ENCODE peak calls at places on chromosomes 6 and 20, in four cellular contexts. J is osteocyte; R is stimulated activated naive B cell treated with anti-CD40 and anti-IgM and Interleukin-4, amounts not matched to agents 10 μg/mL and 1 μg/mL and 100 μg/mL, for 72 hours; A is GM12891. D is an unnamed sample.

GRCh38 chr6:147285087-147285855 is 81.1 kb downstream of the STXBP5 start:
- DNase-seq in R (no peak), A (peak; percentile 3), J (no peak), D (peak; percentile 48)

GRCh38 chr6:79170915-79171314 is 63.6 kb downstream of the HMGN3 start:
- DNase-seq in R (no peak), A (no peak), J (no peak), D (peak; percentile 14)

GRCh38 chr20:56552911-56553629 is 20.0 kb downstream of the FAM209B start:
- DNase-seq in A (no peak), J (no peak), R (peak; percentile 10), D (no peak)

GRCh38 chr6:107625264-107625663 is 135.3 kb downstream of the SOBP start:
- DNase-seq in R (no peak), A (no peak), J (no peak), D (no peak)

GRCh38 chr6:154797857-154798256 is 64.6 kb downstream of the SCAF8 start:
- DNase-seq in R (no peak), J (no peak), A (no peak), D (no peak)

GRCh38 chr6:30759575-30760239 is 15.4 kb upstream of the IER3 start:
- DNase-seq in A (no peak), R (no peak), J (no peak), D (no peak)

GRCh38 chr6:135576055-135576454 is 78.5 kb upstream of the AHI1 start:
- DNase-seq in R (no peak), J (no peak), A (no peak), D (no peak)

GRCh38 chr6:111423055-111423633 is 59.9 kb downstream of the REV3L start:
- DNase-seq in A (no peak), J (no peak), R (no peak), D (no peak)

GRCh38 chr20:20340443-20340842 is 27.5 kb upstream of the INSM1 start:
- DNase-seq in R (no peak), J (no peak), A (no peak), D (no peak)

GRCh38 chr6:125747589-125748533 is 1.6 kb upstream of the HEY2 start:
- DNase-seq in J (peak; percentile 87), A (no peak), R (peak; percentile 9), D (no peak)

GRCh38 chr6:157693867-157694266 is 129.2 kb upstream of the SNX9 start:
- DNase-seq in J (no peak), A (no peak), R (no peak), D (no peak)

GRCh38 chr20:17556842-17557674 is 12.8 kb upstream of the DSTN start:
- DNase-seq in A (no peak), R (no peak), J (no peak), D (no peak)